ENCODE peak calls at places on chromosomes 1 and 21, in five cellular contexts. C is naive thymus-derived CD4-positive, alpha-beta T cell; B is mesendoderm; F is stomach; G is A549. E is an unnamed sample.
A peak's percentile ranks its signal among the peaks of the same experiment; 100 is the strongest.

GRCh38 chr1:164648211-164649080 is 89.5 kb downstream of the PBX1 start:
- DNase-seq in F (peak; percentile 39), B (peak; percentile 53), C (no peak), G (no peak), E (no peak)

GRCh38 chr21:42593007-42593814 is 60.2 kb upstream of the PDE9A start:
- DNase-seq in F (peak; percentile 78), B (peak; percentile 83), G (peak; percentile 80), C (peak; percentile 75), E (peak; percentile 75)

GRCh38 chr21:39121600-39122355 is 61.5 kb downstream of the PSMG1 start:
- DNase-seq in C (no peak), F (no peak), B (no peak), G (no peak), E (no peak)

GRCh38 chr1:248807067-248807737 is 18.5 kb downstream of the SH3BP5L start:
- DNase-seq in F (peak; percentile 67), C (peak; percentile 64), B (peak; percentile 60), G (peak; percentile 37), E (peak; percentile 76)

GRCh38 chr1:36585760-36586072 is 103.0 kb upstream of the CSF3R start:
- DNase-seq in F (no peak), C (no peak), B (no peak), G (no peak), E (no peak)

GRCh38 chr1:207224666-207225065 is 96.8 kb upstream of the CD55 start:
- DNase-seq in B (no peak), G (no peak), F (no peak), C (no peak), E (no peak)

GRCh38 chr1:154556422-154556821 is 2.0 kb downstream of the UBE2Q1 start:
- DNase-seq in F (no peak), G (no peak), C (no peak), B (peak; percentile 81), E (no peak)

GRCh38 chr1:113980120-113980519 is 846 bp downstream of the OLFML3 start:
- DNase-seq in G (no peak), B (no peak), C (no peak), F (peak; percentile 39), E (no peak)

GRCh38 chr1:202084791-202085681 is 37.7 kb upstream of the GPR37L1 start:
- DNase-seq in C (no peak), G (no peak), F (peak; percentile 62), B (no peak), E (peak; percentile 49)

GRCh38 chr1:187763465-187763864 is 934.7 kb downstream of the PLA2G4A start:
- DNase-seq in G (no peak), F (no peak), C (no peak), B (no peak), E (no peak)

GRCh38 chr1:30437059-30437576 is 286.3 kb downstream of the MATN1 start:
- DNase-seq in G (no peak), F (no peak), C (no peak), B (no peak), E (no peak)

GRCh38 chr1:245380790-245381535 is 226.2 kb downstream of the KIF26B start:
- DNase-seq in G (peak; percentile 10), C (no peak), B (peak; percentile 51), F (no peak), E (no peak)

GRCh38 chr1:186511761-186512637 is 51.1 kb upstream of the PDC start:
- DNase-seq in G (no peak), F (no peak), C (no peak), B (peak; percentile 70), E (peak; percentile 69)

GRCh38 chr1:214548988-214549387 is 2.4 kb downstream of the PTPN14 start:
- DNase-seq in C (no peak), G (no peak), B (no peak), F (peak; percentile 76), E (peak; percentile 63)

GRCh38 chr21:16046625-16047340 is 317.0 kb downstream of the USP25 start:
- DNase-seq in C (no peak), F (no peak), G (peak; percentile 1), B (no peak), E (no peak)

GRCh38 chr1:189524501-189524900 is 953.2 kb downstream of the BRINP3 start:
- DNase-seq in C (no peak), F (no peak), G (no peak), B (no peak), E (no peak)

GRCh38 chr21:19713324-19713723 is 1284.9 kb upstream of the NCAM2 start:
- DNase-seq in F (no peak), B (no peak), G (no peak), C (no peak), E (no peak)

GRCh38 chr1:26171084-26172072 is at the start of gene ZNF593OS:
- DNase-seq in C (no peak), F (no peak), G (no peak), B (no peak), E (no peak)

GRCh38 chr1:200880212-200880611 is 7.4 kb downstream of the GPR25 start:
- DNase-seq in B (no peak), G (no peak), F (no peak), C (no peak), E (no peak)

GRCh38 chr1:39214714-39214997 is 10.2 kb downstream of the MACF1 start:
- DNase-seq in B (no peak), C (no peak), G (no peak), F (no peak), E (no peak)

GRCh38 chr1:117481410-117481809 is 114.2 kb downstream of the MAN1A2 start:
- DNase-seq in G (no peak), B (no peak), F (no peak), C (no peak), E (no peak)

GRCh38 chr1:204003536-204003935 is 69.4 kb upstream of the SOX13 start:
- DNase-seq in G (no peak), C (no peak), B (no peak), F (no peak), E (no peak)

GRCh38 chr1:229341811-229342304 is 989 bp downstream of the CCSAP start:
- DNase-seq in F (no peak), B (peak; percentile 49), G (no peak), C (no peak), E (no peak)

GRCh38 chr1:53073899-53074311 is 11.9 kb downstream of the PODN start:
- DNase-seq in C (no peak), F (peak; percentile 22), B (no peak), G (no peak), E (peak; percentile 42)

DNA sequence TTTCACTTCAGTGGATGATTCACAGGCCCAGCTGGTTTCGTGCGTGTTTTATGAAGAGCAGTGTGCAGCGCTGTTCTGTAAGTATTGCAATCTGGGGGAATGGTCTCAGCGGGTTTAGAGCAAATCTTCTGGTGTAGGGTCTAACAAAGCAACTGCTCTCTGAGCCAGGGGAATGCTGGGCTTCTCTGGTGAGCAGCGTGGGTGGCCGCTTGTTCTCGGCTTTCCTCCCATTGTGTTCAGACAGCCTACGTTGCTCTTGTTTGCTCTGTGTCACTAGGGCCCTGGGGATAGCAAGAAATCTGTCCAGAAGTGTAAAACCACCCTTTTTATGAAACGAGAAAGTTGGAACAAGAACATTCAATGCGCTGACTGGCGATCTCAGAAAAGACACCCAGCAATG is 42.3 kb upstream of the GADD45A start:
- DNase-seq in C (no peak), B (no peak), G (no peak), F (no peak), E (no peak)
- H3K4me3 ChIP-seq in C (no peak overlapping the region), B (no peak overlapping the region), G (no peak overlapping the region), F (no peak overlapping the region), E (no peak overlapping the region)

GRCh38 chr1:170340259-170340658 is 191.7 kb upstream of the GORAB start:
- DNase-seq in G (no peak), C (no peak), F (no peak), B (no peak), E (no peak)
- H3K27ac ChIP-seq in G (no peak overlapping the region), C (no peak overlapping the region), F (no peak overlapping the region), B (no peak overlapping the region), E (no peak overlapping the region)

DNA sequence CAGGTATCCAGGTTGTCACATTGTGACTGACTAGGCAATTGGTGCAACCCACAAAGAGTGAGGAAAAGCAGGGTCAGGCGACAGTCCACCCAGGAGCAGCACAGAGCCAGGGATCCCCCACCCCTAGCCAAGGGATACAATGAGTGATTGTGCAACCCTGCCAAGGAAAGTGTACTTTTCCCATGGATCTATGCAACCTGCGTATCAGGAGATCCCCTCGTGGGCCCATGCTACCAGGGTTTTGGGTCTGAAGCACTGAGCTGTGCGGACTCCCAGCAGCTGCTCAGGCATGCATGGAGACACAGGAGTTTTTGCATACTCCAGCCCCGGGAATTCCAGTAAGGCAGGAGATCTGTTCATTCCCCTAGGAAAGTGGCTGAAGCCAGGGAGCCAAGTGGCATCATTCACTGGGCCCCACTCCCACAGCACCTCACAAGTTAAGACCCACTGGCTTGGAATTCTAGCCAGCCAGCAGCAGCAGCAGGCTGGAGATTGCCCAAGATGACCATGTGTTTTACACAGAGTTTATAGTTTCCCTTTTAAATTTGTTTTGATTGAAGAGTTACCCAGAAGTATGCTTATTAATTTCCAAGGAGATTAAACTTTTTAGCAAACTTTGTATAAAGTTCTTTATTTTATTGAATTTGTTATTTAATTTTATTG is 136.0 kb downstream of the LTN1 start:
- DNase-seq in F (no peak), B (peak; percentile 34), C (no peak), G (no peak), E (no peak)
- H3K4me3 ChIP-seq in F (no peak overlapping the region), B (no peak overlapping the region), C (no peak overlapping the region), G (no peak overlapping the region), E (no peak overlapping the region)

DNA sequence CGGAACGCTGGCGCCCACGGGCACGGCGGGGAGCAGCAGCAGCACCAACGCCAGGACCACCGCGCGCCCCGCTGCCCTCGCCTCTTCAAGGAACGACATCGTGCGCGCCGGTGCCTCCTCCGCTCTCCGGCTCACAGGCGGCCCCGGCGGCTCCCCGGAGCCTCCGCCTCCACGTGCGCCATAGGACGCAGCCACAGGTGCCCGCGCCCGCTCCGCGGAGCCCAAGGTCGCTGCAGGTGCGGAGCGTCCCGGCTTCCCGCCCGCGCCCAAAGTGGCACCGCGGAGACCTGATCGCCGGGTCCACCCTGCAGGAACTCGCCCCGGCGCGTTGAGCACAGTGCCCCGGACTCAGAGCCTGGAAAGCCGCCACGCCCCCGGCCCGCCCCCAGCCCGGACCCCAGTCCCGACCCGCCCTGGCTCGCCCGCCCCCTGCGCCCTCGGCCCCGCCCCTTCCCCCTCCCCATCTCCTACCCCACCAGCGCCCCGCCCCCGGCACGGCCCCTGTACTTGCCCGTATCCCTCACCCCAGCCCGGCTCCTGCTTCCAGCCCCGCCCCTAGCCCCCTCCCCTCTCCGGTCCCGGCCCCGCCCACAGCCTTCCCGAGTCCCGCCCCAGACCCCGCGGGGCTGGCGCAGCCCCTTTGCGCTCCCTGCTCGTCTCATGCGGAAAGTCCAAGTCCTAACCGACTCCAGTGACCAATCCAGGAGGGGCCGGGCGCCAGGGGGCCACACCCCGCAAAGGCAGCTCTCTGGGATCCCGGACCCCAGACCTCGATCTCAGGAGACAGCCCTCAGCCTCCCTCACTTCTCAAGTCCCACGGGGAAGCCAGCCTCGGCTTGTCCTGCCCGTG is at the start of gene MEGF6:
- DNase-seq in G (peak; percentile 58), B (peak; percentile 94), F (peak; percentile 73), C (no peak), E (peak; percentile 85)
- H3K27ac ChIP-seq in G (peak within 1 kb of the TSS; percentile 83), B (no peak within 1 kb of the TSS), F (no peak within 1 kb of the TSS), C (no peak within 1 kb of the TSS), E (peak within 1 kb of the TSS; percentile 14)

GRCh38 chr1:106536741-106537140 is 519.7 kb upstream of the PRMT6 start:
- DNase-seq in F (no peak), B (no peak), G (no peak), C (no peak), E (no peak)

GRCh38 chr1:106534612-106535011 is 521.9 kb upstream of the PRMT6 start:
- DNase-seq in G (no peak), F (no peak), B (peak; percentile 56), C (no peak), E (no peak)
- H3K4me3 ChIP-seq in G (no peak overlapping the region), F (no peak overlapping the region), B (no peak overlapping the region), C (no peak overlapping the region), E (no peak overlapping the region)

E was measured in lower lobe of right lung.